ENCODE peak calls at places on chromosomes 12 and 14, in four cellular contexts. One of them, this sample, is unnamed. For H3K27me3, the result is how much of the 10 kb centered on the place peaks cover.

GRCh38 chr12:19648173-19648572 is 208.9 kb downstream of the AEBP2 start:
- DNase-seq in HepG2: no peak
- DNase-seq in right lobe of liver: no peak
- DNase-seq in transverse colon: no peak
- DNase-seq in this sample: no peak

GRCh38 chr12:40253936-40254335 is 29.1 kb downstream of the LRRK2 start:
- DNase-seq in HepG2: no peak
- DNase-seq in right lobe of liver: no peak
- DNase-seq in transverse colon: no peak
- DNase-seq in this sample: no peak

GRCh38 chr14:102819790-102820330 is 42.6 kb downstream of the TRAF3 start:
- DNase-seq in HepG2: no peak
- DNase-seq in right lobe of liver: no peak
- DNase-seq in transverse colon: no peak
- DNase-seq in this sample: no peak

GRCh38 chr12:93790472-93791152 is 113.4 kb downstream of the CRADD start:
- DNase-seq in HepG2: no peak
- DNase-seq in right lobe of liver: no peak
- DNase-seq in transverse colon: no peak
- DNase-seq in this sample: no peak

GRCh38 chr14:59187802-59188460 is 536 bp upstream of the DAAM1 start:
- DNase-seq in HepG2: no peak
- DNase-seq in right lobe of liver: peak
- DNase-seq in transverse colon: peak
- DNase-seq in this sample: peak

GRCh38 chr12:57239587-57240068 is 10.1 kb downstream of the SHMT2 start:
- DNase-seq in HepG2: no peak
- DNase-seq in right lobe of liver: no peak
- DNase-seq in transverse colon: no peak
- DNase-seq in this sample: no peak

GRCh38 chr12:97837401-97837800 is 374.8 kb downstream of the RMST start:
- DNase-seq in HepG2: no peak
- DNase-seq in right lobe of liver: no peak
- DNase-seq in transverse colon: no peak
- DNase-seq in this sample: no peak

GRCh38 chr12:79527498-79527897 is 163.3 kb downstream of the PAWR start:
- DNase-seq in HepG2: peak
- DNase-seq in right lobe of liver: no peak
- DNase-seq in transverse colon: no peak
- DNase-seq in this sample: no peak

GRCh38 chr14:98952595-98953325 is 319.2 kb downstream of the BCL11B start:
- DNase-seq in HepG2: no peak
- DNase-seq in right lobe of liver: no peak
- DNase-seq in transverse colon: no peak
- DNase-seq in this sample: no peak

GRCh38 chr12:121792607-121793500 is 634 bp downstream of the RHOF start:
- DNase-seq in HepG2: peak
- DNase-seq in right lobe of liver: peak
- DNase-seq in transverse colon: peak
- DNase-seq in this sample: no peak

GRCh38 chr12:78375461-78375860 is 489.1 kb upstream of the SYT1 start:
- DNase-seq in HepG2: no peak
- DNase-seq in right lobe of liver: no peak
- DNase-seq in transverse colon: no peak
- DNase-seq in this sample: no peak

GRCh38 chr14:89244720-89245119 is 172.3 kb downstream of the FOXN3 start:
- DNase-seq in HepG2: no peak
- DNase-seq in right lobe of liver: no peak
- DNase-seq in transverse colon: no peak
- DNase-seq in this sample: no peak

GRCh38 chr12:107287436-107288413 is 194.4 kb upstream of the CRY1 start:
- DNase-seq in HepG2: no peak
- DNase-seq in right lobe of liver: no peak
- DNase-seq in transverse colon: no peak
- DNase-seq in this sample: no peak

GRCh38 chr14:49881296-49882006 is 11.4 kb upstream of the ARF6 start:
- DNase-seq in HepG2: no peak
- DNase-seq in right lobe of liver: no peak
- DNase-seq in transverse colon: no peak
- DNase-seq in this sample: no peak

GRCh38 chr14:49882826-49883694 is 9.8 kb upstream of the ARF6 start:
- DNase-seq in HepG2: no peak
- DNase-seq in right lobe of liver: no peak
- DNase-seq in transverse colon: no peak
- DNase-seq in this sample: no peak

GRCh38 chr14:49876563-49877127 is 16.2 kb upstream of the ARF6 start:
- DNase-seq in HepG2: no peak
- DNase-seq in right lobe of liver: peak
- DNase-seq in transverse colon: no peak
- DNase-seq in this sample: no peak

GRCh38 chr14:49879683-49880204 is 13.1 kb upstream of the ARF6 start:
- DNase-seq in HepG2: peak
- DNase-seq in right lobe of liver: peak
- DNase-seq in transverse colon: peak
- DNase-seq in this sample: no peak

DNA sequence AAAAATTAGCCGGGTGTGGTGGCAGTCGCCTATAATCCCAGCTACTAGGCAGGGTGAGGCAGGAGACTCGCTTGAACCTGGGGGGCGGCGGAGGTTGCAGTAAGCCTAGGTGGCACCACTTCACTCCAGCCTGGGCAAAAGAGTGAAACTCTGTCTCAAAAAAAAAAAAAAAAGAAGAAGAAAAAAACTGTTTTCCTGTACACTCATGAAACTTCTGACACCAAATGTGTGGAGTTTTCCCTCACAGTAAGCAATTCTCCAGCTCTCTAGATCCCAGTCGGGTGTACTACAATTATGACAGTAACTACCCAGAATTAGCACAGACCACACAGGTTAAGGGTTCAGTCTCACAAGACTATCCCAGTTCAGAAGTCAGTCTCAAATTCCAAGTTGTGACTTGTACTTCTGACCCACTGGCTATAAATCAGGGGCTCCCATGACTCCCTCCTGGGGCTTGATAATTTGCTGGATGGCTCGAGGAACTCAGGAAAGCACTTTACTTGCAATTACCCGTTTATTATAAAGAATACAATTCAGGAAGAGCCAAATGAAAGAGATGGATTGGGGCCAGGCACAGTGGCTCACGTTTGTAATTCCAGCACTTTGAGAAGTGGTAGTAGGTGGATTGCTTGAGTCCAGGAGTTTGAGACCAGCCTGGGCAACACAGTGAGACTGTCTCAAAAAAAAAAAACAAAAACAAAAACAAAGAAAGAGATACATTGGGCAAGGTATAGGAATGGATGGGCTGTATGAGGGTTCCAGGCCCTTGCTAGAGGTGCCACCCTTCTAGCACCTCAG is 12.4 kb upstream of the ARF6 start:
- DNase-seq in HepG2: no peak
- DNase-seq in right lobe of liver: no peak
- DNase-seq in transverse colon: no peak
- DNase-seq in this sample: no peak
- H3K4me3 ChIP-seq in HepG2: peak
- H3K4me3 ChIP-seq in right lobe of liver: no peak
- H3K4me3 ChIP-seq in transverse colon: no peak
- H3K4me3 ChIP-seq in this sample: no peak

GRCh38 chr14:81535399-81536124 is 1.9 kb upstream of the SEL1L start:
- DNase-seq in HepG2: no peak
- DNase-seq in right lobe of liver: no peak
- DNase-seq in transverse colon: no peak
- DNase-seq in this sample: no peak

GRCh38 chr14:81534510-81535074 is 939 bp upstream of the SEL1L start:
- DNase-seq in HepG2: peak
- DNase-seq in right lobe of liver: no peak
- DNase-seq in transverse colon: no peak
- DNase-seq in this sample: no peak

GRCh38 chr14:81533212-81533535 is 479 bp downstream of the SEL1L start:
- DNase-seq in HepG2: no peak
- DNase-seq in right lobe of liver: no peak
- DNase-seq in transverse colon: no peak
- DNase-seq in this sample: no peak

GRCh38 chr14:81536125-81536771 is 2.6 kb upstream of the SEL1L start:
- DNase-seq in HepG2: no peak
- DNase-seq in right lobe of liver: no peak
- DNase-seq in transverse colon: no peak
- DNase-seq in this sample: no peak

DNA sequence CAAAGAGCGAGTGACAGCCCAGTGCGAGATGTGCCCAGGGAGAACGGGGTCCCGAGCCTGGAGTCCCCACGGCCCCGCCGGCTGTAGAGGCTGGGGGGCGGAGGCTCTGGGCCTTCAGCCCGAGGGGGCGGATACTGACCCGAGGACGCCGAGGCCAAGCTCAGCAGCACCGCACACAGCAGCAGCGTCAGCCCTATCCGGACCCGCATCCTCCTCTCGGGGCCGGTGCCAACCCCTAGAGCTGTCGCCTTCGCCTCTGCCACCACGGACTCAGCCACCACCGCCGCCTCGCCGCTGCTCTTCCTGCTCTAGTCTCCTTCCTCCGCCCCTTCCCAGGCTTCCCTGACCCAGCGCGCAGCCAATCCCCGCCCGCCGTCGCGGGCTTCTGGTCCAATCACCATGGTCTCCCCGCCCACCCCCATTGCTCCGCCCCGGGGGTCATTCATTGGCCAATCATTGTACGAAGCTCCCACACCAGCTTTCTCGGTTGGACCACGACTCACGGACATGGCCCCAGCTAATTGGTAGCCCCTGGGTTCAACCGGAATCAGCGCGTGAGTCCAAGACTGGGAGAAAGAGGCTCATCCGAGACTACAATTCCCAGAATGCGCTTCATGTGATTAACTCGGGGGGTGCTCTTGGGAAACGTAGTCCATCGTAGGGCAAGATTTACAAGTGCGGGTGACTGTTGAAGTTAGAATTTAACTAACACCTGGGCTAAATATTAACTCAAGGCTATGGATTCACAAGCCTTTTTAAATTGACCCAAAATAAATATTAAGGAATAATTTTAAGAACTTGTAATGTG is at the start of gene SEL1L:
- DNase-seq in HepG2: peak
- DNase-seq in right lobe of liver: peak
- DNase-seq in transverse colon: peak
- DNase-seq in this sample: peak
- TF ChIP-seq POLR2A in HepG2: peak
- TF ChIP-seq POLR2A in right lobe of liver: peak
- TF ChIP-seq POLR2A in transverse colon: peak
- TF ChIP-seq POLR2A in this sample: peak

DNA sequence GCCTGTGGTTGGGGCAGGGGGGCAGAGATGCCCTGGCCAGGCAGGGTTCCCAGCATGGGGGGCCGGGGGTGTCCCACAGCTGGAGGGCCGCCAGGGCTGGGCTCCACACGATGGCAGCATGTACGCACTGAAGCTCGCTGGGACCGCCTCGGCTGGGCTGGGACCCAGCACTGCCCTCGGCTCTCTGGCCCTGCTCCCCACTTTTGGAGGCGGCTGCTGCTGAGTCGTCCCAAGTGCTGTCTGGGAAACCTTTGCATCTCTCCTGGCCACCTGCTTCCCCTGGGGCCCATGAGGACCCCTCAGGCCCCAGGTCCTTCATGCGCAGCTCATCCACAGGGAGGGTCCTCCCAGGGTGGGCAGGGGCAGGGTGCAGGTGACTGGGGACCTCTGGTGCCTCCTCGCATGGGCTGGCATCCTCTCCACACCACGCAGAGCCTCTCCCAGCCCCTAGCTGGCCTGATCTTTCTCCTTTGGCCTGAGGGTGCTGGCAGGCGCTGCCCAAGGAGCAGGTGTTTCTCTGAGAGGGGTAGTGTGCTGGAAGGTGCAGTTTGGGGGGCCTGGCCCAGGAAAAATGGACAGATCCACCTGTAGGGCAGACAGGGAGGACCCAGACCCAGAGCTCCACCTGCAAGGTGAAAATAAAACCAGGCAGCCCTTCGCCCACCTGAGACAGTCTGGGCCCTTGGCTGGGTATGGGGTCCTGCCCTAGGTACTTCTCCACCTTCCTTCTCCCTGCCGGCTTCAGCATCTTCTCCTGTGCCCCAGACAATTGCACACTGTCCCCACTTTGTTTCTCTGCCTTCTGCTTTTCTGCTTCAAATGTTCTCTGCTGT is 46.9 kb downstream of the DLK1 start:
- DNase-seq in HepG2: no peak
- DNase-seq in right lobe of liver: no peak
- DNase-seq in transverse colon: peak
- DNase-seq in this sample: no peak
- H3K27me3 ChIP-seq in HepG2: under half
- H3K27me3 ChIP-seq in right lobe of liver: under half
- H3K27me3 ChIP-seq in transverse colon: under half
- H3K27me3 ChIP-seq in this sample: under half

GRCh38 chr12:108638141-108638823 is 4.6 kb upstream of the SELPLG start:
- DNase-seq in HepG2: no peak
- DNase-seq in right lobe of liver: no peak
- DNase-seq in transverse colon: peak
- DNase-seq in this sample: no peak
- H3K4me3 ChIP-seq in HepG2: no peak
- H3K4me3 ChIP-seq in right lobe of liver: no peak
- H3K4me3 ChIP-seq in transverse colon: no peak
- H3K4me3 ChIP-seq in this sample: no peak

GRCh38 chr12:124388679-124389536 is 94.0 kb downstream of the RFLNA start:
- DNase-seq in HepG2: peak
- DNase-seq in right lobe of liver: peak
- DNase-seq in transverse colon: peak
- DNase-seq in this sample: peak
- TF ChIP-seq POLR2A in HepG2: peak
- TF ChIP-seq POLR2A in right lobe of liver: peak
- TF ChIP-seq POLR2A in transverse colon: peak
- TF ChIP-seq POLR2A in this sample: peak

GRCh38 chr14:104865069-104865630 is at the start of gene CEP170B:
- DNase-seq in HepG2: no peak
- DNase-seq in right lobe of liver: peak
- DNase-seq in transverse colon: no peak
- DNase-seq in this sample: no peak
- H3K27me3 ChIP-seq in HepG2: under half
- H3K27me3 ChIP-seq in right lobe of liver: under half
- H3K27me3 ChIP-seq in transverse colon: under half
- H3K27me3 ChIP-seq in this sample: under half

DNA sequence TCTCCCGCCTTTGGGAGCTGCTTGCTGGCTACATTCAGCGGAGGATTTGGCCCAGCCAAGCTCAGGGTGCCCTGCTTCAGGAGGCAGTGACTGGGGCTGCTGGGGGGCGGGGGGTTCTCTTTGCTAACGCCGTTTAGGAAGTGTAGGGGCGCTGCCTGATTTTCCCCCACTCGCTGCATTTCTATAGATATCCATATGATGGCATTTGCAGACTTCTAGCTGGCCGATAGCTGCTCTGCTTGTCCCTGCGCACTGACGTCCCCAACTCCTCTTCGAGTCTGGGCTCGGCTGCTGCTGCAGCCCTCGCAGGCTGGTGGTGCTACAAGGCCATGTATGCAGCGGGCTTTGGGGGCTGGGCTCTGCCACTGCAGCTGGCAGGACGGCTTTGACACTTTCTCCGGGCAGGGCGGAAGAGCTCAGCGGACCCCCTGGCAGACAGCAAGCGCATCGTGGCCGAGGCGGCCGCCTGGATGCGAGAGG is 3.1 kb downstream of the LRFN5 start:
- DNase-seq in HepG2: no peak
- DNase-seq in right lobe of liver: no peak
- DNase-seq in transverse colon: no peak
- DNase-seq in this sample: no peak
- H3K4me3 ChIP-seq in HepG2: no peak
- H3K4me3 ChIP-seq in right lobe of liver: no peak
- H3K4me3 ChIP-seq in transverse colon: peak
- H3K4me3 ChIP-seq in this sample: peak

This sample was measured in gastrocnemius medialis.